ENCODE peak calls at places on chromosome 12, in five cellular contexts. D is head of caudate nucleus, I is NCI-H446, H is GM12864, T is AG08395. Z is an unnamed sample.

GRCh38 chr12:82708507-82708906 is 21.8 kb downstream of the TMTC2 start:
- DNase-seq in H (no peak), T (peak; percentile 11), D (peak; percentile 82), I (no peak), Z (no peak)

GRCh38 chr12:39157696-39158342 is 252.4 kb upstream of the CPNE8 start:
- DNase-seq in H (no peak), D (no peak), I (no peak), T (no peak), Z (no peak)

GRCh38 chr12:50082644-50083043 is 2.5 kb upstream of the SMARCD1 start:
- DNase-seq in H (no peak), T (no peak), I (no peak), D (no peak), Z (no peak)

GRCh38 chr12:103667129-103667528 is 80.1 kb downstream of the STAB2 start:
- DNase-seq in H (no peak), I (no peak), D (no peak), T (no peak), Z (no peak)

GRCh38 chr12:131261906-131262305 is 308.2 kb downstream of the ADGRD1 start:
- DNase-seq in T (no peak), D (no peak), I (no peak), H (no peak), Z (no peak)

GRCh38 chr12:12531194-12531593 is 31.5 kb downstream of the DUSP16 start:
- DNase-seq in H (no peak), D (no peak), I (no peak), T (no peak), Z (no peak)

GRCh38 chr12:56941299-56942017 is 7.2 kb upstream of the SDR9C7 start:
- DNase-seq in H (peak; percentile 21), D (no peak), T (peak; percentile 68), I (peak; percentile 13), Z (no peak)

GRCh38 chr12:7923241-7924236 is 12.4 kb downstream of the SLC2A3 start:
- DNase-seq in H (no peak), I (no peak), D (no peak), T (no peak), Z (no peak)

GRCh38 chr12:108629824-108630476 is 3.7 kb downstream of the SELPLG start:
- DNase-seq in H (no peak), D (no peak), I (no peak), T (peak; percentile 85), Z (no peak)

GRCh38 chr12:47903151-47903611 is 1.6 kb downstream of the VDR start:
- DNase-seq in D (no peak), T (peak; percentile 75), I (peak; percentile 7), H (no peak), Z (no peak)